ENCODE peak calls at places on chromosomes 2 and 18, in four cellular contexts. G is body of pancreas; C is IMR-90; Y is naive thymus-derived CD8-positive, alpha-beta T cell. K is an unnamed sample.

GRCh38 chr2:85430780-85431601 is 12.5 kb downstream of the SH2D6 start:
- DNase-seq in C (no peak), G (no peak), Y (no peak), K (peak)

GRCh38 chr2:128485761-128486639 is 167.3 kb upstream of the HS6ST1 start:
- DNase-seq in C (no peak), Y (no peak), G (no peak), K (no peak)

GRCh38 chr2:107374261-107374660 is 452.4 kb upstream of the RGPD4 start:
- DNase-seq in C (no peak), G (no peak), Y (no peak), K (no peak)

GRCh38 chr2:196902828-196903227 is 23.7 kb downstream of the PGAP1 start:
- DNase-seq in C (peak), G (no peak), Y (no peak), K (no peak)

GRCh38 chr2:28449489-28450395 is 46.1 kb upstream of the PLB1 start:
- DNase-seq in Y (no peak), C (peak), G (no peak), K (peak)

GRCh38 chr2:101759162-101759561 is 61.7 kb downstream of the MAP4K4 start:
- DNase-seq in Y (no peak), C (peak), G (no peak), K (peak)

GRCh38 chr2:168015274-168015953 is 232.0 kb downstream of the STK39 start:
- DNase-seq in Y (no peak), C (no peak), G (no peak), K (no peak)

GRCh38 chr2:68253211-68254068 is 1.1 kb upstream of the PPP3R1 start:
- DNase-seq in G (no peak), Y (peak), C (peak), K (no peak)

GRCh38 chr18:5424903-5425302 is 118.9 kb downstream of the EPB41L3 start:
- DNase-seq in G (no peak), C (peak), Y (peak), K (peak)

GRCh38 chr2:60485550-60485949 is 67.9 kb downstream of the BCL11A start:
- DNase-seq in Y (no peak), C (no peak), G (no peak), K (no peak)